ENCODE peak calls at places on chromosomes 16 and 17, in ten cellular contexts. V is T-helper 2 cell, X is HFFc6, Y is AG08395, F is stomach, L is progenitor cell of endocrine pancreas, G is T-cell, A is iPS-NIHi11, M is ureter, Q is GDM1. I is an unnamed sample.

GRCh38 chr17:42797067-42798007 is 1.2 kb downstream of the COA3 start:
- DNase-seq in V (no peak), X (no peak), Y (no peak), F (peak), L (no peak), G (no peak), A (no peak), M (no peak), Q (no peak), I (no peak)

GRCh38 chr17:55527520-55528118 is 16.4 kb upstream of the SMIM36 start:
- DNase-seq in V (no peak), X (peak), Y (peak), F (no peak), L (peak), G (no peak), A (peak), M (peak), Q (peak), I (peak)

GRCh38 chr17:73900516-73900915 is 256.3 kb upstream of the SDK2 start:
- DNase-seq in V (no peak), X (no peak), Y (no peak), F (no peak), L (no peak), G (no peak), A (no peak), M (no peak), Q (no peak), I (no peak)

GRCh38 chr17:79997004-79997673 is 38.5 kb downstream of the TBC1D16 start:
- DNase-seq in V (peak), X (no peak), Y (no peak), F (no peak), L (no peak), G (peak), A (no peak), M (no peak), Q (peak), I (no peak)

GRCh38 chr17:73936908-73937627 is 266.4 kb upstream of the RPL38 start:
- DNase-seq in V (no peak), X (no peak), Y (no peak), F (no peak), L (no peak), G (no peak), A (no peak), M (no peak), Q (no peak), I (no peak)

GRCh38 chr17:6470751-6471521 is 26.7 kb downstream of the PIMREG start:
- DNase-seq in V (no peak), X (no peak), Y (no peak), F (no peak), L (no peak), G (no peak), A (no peak), M (no peak), Q (no peak), I (no peak)

GRCh38 chr16:57606847-57607501 is 21.5 kb upstream of the ADGRG1 start:
- DNase-seq in V (no peak), X (no peak), Y (no peak), F (peak), L (no peak), G (no peak), A (no peak), M (no peak), Q (no peak), I (no peak)

GRCh38 chr17:49646391-49647255 is 31.3 kb downstream of the SPOP start:
- DNase-seq in V (no peak), X (peak), Y (peak), F (no peak), L (no peak), G (no peak), A (no peak), M (no peak), Q (no peak), I (peak)

GRCh38 chr17:43372273-43372911 is 26.4 kb upstream of the ARL4D start:
- DNase-seq in V (no peak), X (no peak), Y (no peak), F (no peak), L (no peak), G (no peak), A (no peak), M (no peak), Q (peak), I (no peak)

GRCh38 chr16:88879788-88880055 is 13.3 kb upstream of the PABPN1L start:
- DNase-seq in V (no peak), X (no peak), Y (no peak), F (no peak), L (no peak), G (no peak), A (no peak), M (no peak), Q (no peak), I (no peak)

GRCh38 chr17:80861892-80862291 is 129.7 kb upstream of the CHMP6 start:
- DNase-seq in V (no peak), X (no peak), Y (peak), F (no peak), L (no peak), G (peak), A (no peak), M (peak), Q (no peak), I (peak)

GRCh38 chr16:66254751-66255150 is 111.7 kb upstream of the CDH5 start:
- DNase-seq in V (no peak), X (peak), Y (no peak), F (no peak), L (no peak), G (no peak), A (no peak), M (no peak), Q (no peak), I (no peak)

GRCh38 chr16:67185003-67185865 is 1.5 kb upstream of the MATCAP1 start:
- DNase-seq in V (peak), X (peak), Y (peak), F (peak), L (peak), G (peak), A (peak), M (peak), Q (peak), I (peak)